ENCODE peak calls at places on chromosomes 4 and X, in four cellular contexts. Y, G, P and J are unnamed samples.

GRCh38 chrX:153944140-153944799 is at the start of gene RENBP:
- DNase-seq in P (no peak), G (peak), Y (no peak), J (peak)

GRCh38 chr4:47031011-47031678 is at the start of gene GABRB1:
- DNase-seq in P (peak), Y (peak), G (peak), J (peak)

GRCh38 chr4:7978489-7978888 is 38.8 kb upstream of the AFAP1 start:
- DNase-seq in G (peak), Y (no peak), P (no peak), J (no peak)

GRCh38 chr4:102546635-102547034 is 45.5 kb downstream of the NFKB1 start:
- DNase-seq in Y (no peak), G (no peak), P (no peak), J (no peak)

GRCh38 chr4:83716874-83717273 is 181.0 kb downstream of the GPAT3 start:
- DNase-seq in Y (no peak), P (no peak), G (no peak), J (no peak)

GRCh38 chr4:52959545-52959944 is 97.4 kb downstream of the RASL11B start:
- DNase-seq in G (no peak), Y (no peak), P (no peak), J (no peak)

GRCh38 chr4:98570160-98570797 is 88.1 kb downstream of the TSPAN5 start:
- DNase-seq in P (no peak), G (no peak), Y (no peak), J (no peak)

GRCh38 chrX:42414057-42414456 is 363.9 kb downstream of the PPP1R2C start:
- DNase-seq in G (no peak), Y (no peak), P (no peak), J (no peak)

GRCh38 chrX:103417370-103417769 is 41.0 kb downstream of the BEX3 start:
- DNase-seq in G (no peak), Y (no peak), P (no peak), J (no peak)

GRCh38 chrX:48715066-48715465 is 18.5 kb downstream of the SUV39H1 start:
- DNase-seq in G (no peak), P (no peak), Y (no peak), J (no peak)

GRCh38 chr4:67700119-67700873 is 659 bp downstream of the UBA6 start:
- DNase-seq in P (no peak), Y (no peak), G (no peak), J (no peak)

GRCh38 chr4:60744767-60745166 is 455.4 kb upstream of the ADGRL3 start:
- DNase-seq in G (no peak), Y (no peak), P (no peak), J (no peak)

GRCh38 chrX:51608766-51609165 is 9.9 kb downstream of the CENPVL3 start:
- DNase-seq in Y (no peak), P (no peak), G (no peak), J (no peak)

GRCh38 chr4:56619160-56619559 is 61.9 kb downstream of the HOPX start:
- DNase-seq in Y (no peak), G (no peak), P (no peak), J (no peak)

GRCh38 chr4:88522702-88523324 is 763 bp downstream of the PYURF start:
- DNase-seq in Y (peak), P (no peak), G (peak), J (no peak)

GRCh38 chr4:79869597-79870336 is 203.3 kb downstream of the ANTXR2 start:
- DNase-seq in P (no peak), Y (no peak), G (no peak), J (no peak)

GRCh38 chr4:169668069-169668721 is 47.8 kb downstream of the CLCN3 start:
- DNase-seq in Y (no peak), P (no peak), G (no peak), J (no peak)

GRCh38 chrX:100407784-100408642 is 2.1 kb downstream of the PCDH19 start:
- DNase-seq in G (no peak), Y (no peak), P (no peak), J (no peak)

GRCh38 chr4:7414046-7414445 is 20.7 kb downstream of the PSAPL1 start:
- DNase-seq in P (no peak), G (no peak), Y (peak), J (no peak)

GRCh38 chr4:154589296-154590197 is 995 bp downstream of the FGA start:
- DNase-seq in G (no peak), Y (no peak), P (no peak), J (no peak)

GRCh38 chr4:83248486-83248885 is 36.1 kb downstream of the COQ2 start:
- DNase-seq in P (no peak), G (no peak), Y (no peak), J (no peak)

GRCh38 chr4:129167640-129168260 is 71.8 kb downstream of the C4orf33 start:
- DNase-seq in P (no peak), Y (no peak), G (no peak), J (no peak)

GRCh38 chr4:37392540-37393255 is 148.2 kb downstream of the NWD2 start:
- DNase-seq in Y (peak), P (peak), G (peak), J (peak)

GRCh38 chr4:121192500-121192899 is 28.4 kb upstream of the TNIP3 start:
- DNase-seq in G (no peak), Y (no peak), P (no peak), J (no peak)

GRCh38 chrX:31397119-31397518 is 325.3 kb upstream of the FTHL17 start:
- DNase-seq in P (no peak), G (no peak), Y (no peak), J (no peak)

GRCh38 chr4:39621582-39621981 is 17.1 kb downstream of the SMIM14 start:
- DNase-seq in P (no peak), G (peak), Y (no peak), J (no peak)

GRCh38 chr4:166435449-166435848 is 562.4 kb downstream of the TLL1 start:
- DNase-seq in Y (no peak), P (no peak), G (no peak), J (no peak)

GRCh38 chr4:55618546-55619143 is 17.5 kb downstream of the NMU start:
- DNase-seq in Y (no peak), P (no peak), G (no peak), J (no peak)

GRCh38 chr4:77927991-77928925 is 65.6 kb downstream of the MRPL1 start:
- DNase-seq in Y (no peak), G (no peak), P (no peak), J (no peak)

GRCh38 chrX:134949271-134949670 is 41.5 kb upstream of the SMIM10 start:
- DNase-seq in G (no peak), P (no peak), Y (no peak), J (no peak)
- H3K27ac ChIP-seq in G (no peak), P (no peak), Y (no peak), J (no peak)

GRCh38 chrX:34918091-34918736 is 24.4 kb upstream of the FAM47B start:
- DNase-seq in G (no peak), P (no peak), Y (no peak), J (no peak)
- H3K27ac ChIP-seq in G (no peak), P (no peak), Y (no peak), J (no peak)

GRCh38 chr4:2797188-2797544 is 4.3 kb downstream of the SH3BP2 start:
- DNase-seq in G (no peak), P (peak), Y (peak), J (no peak)
- H3K27ac ChIP-seq in G (no peak), P (peak), Y (peak), J (peak)

GRCh38 chrX:65601126-65601525 is 66.3 kb upstream of the MSN start:
- DNase-seq in G (no peak), P (no peak), Y (no peak), J (no peak)
- H3K27ac ChIP-seq in G (peak), P (peak), Y (peak), J (peak)

GRCh38 chr4:164350086-164350485 is 403.8 kb upstream of the SMIM31 start:
- DNase-seq in G (no peak), Y (no peak), P (no peak), J (no peak)
- H3K27ac ChIP-seq in G (no peak), Y (no peak), P (no peak), J (no peak)

GRCh38 chrX:118117069-118117405 is 427 bp upstream of the KLHL13 start:
- DNase-seq in G (no peak), Y (peak), P (no peak), J (no peak)
- H3K27ac ChIP-seq in G (peak), Y (peak), P (no peak), J (peak)